ENCODE peak calls at places on chromosomes 7 and 10, in seven cellular contexts. F, G, U, Q, M, H and Z are unnamed samples.

GRCh38 chr7:139825666-139826290 is 3.3 kb upstream of the TBXAS1 start:
- DNase-seq in F (no peak), G (no peak), U (no peak), Q (no peak), M (no peak), H (no peak), Z (no peak)

GRCh38 chr7:130960208-130960988 is 226.4 kb upstream of the KLF14 start:
- DNase-seq in F (no peak), G (no peak), U (no peak), Q (peak; percentile 33), M (no peak), H (no peak), Z (peak; percentile 45)

GRCh38 chr7:91030680-91031079 is 233.6 kb upstream of the FZD1 start:
- DNase-seq in F (no peak), G (no peak), U (no peak), Q (no peak), M (no peak), H (no peak), Z (no peak)

GRCh38 chr7:131880078-131880477 is 323.6 kb upstream of the PODXL start:
- DNase-seq in F (no peak), G (no peak), U (no peak), Q (no peak), M (no peak), H (no peak), Z (no peak)

GRCh38 chr10:77111611-77112550 is 525.7 kb downstream of the KCNMA1 start:
- DNase-seq in F (no peak), G (no peak), U (no peak), Q (no peak), M (no peak), H (no peak), Z (no peak)

GRCh38 chr10:13779748-13780147 is 193.0 kb downstream of the PRPF18 start:
- DNase-seq in F (no peak), G (no peak), U (no peak), Q (no peak), M (no peak), H (no peak), Z (no peak)

GRCh38 chr10:3892440-3893101 is 107.6 kb upstream of the KLF6 start:
- DNase-seq in F (no peak), G (no peak), U (no peak), Q (peak; percentile 30), M (no peak), H (no peak), Z (peak; percentile 41)

GRCh38 chr10:11381023-11381422 is 230.4 kb downstream of the USP6NL start:
- DNase-seq in F (no peak), G (no peak), U (no peak), Q (no peak), M (no peak), H (no peak), Z (no peak)

GRCh38 chr10:49106451-49106850 is 8.9 kb downstream of the VSTM4 start:
- DNase-seq in F (peak; percentile 47), G (peak; percentile 64), U (no peak), Q (no peak), M (peak; percentile 60), H (peak; percentile 84), Z (no peak)

GRCh38 chr7:13790611-13791010 is 198.9 kb downstream of the ETV1 start:
- DNase-seq in F (no peak), G (no peak), U (no peak), Q (no peak), M (no peak), H (no peak), Z (no peak)

GRCh38 chr10:21293518-21294356 is 231.7 kb downstream of the SKIDA1 start:
- DNase-seq in F (no peak), G (no peak), U (no peak), Q (no peak), M (no peak), H (no peak), Z (no peak)

GRCh38 chr10:66550351-66550750 is 375.5 kb upstream of the LRRTM3 start:
- DNase-seq in F (no peak), G (no peak), U (no peak), Q (no peak), M (no peak), H (no peak), Z (no peak)

GRCh38 chr7:42143605-42144252 is 93.3 kb downstream of the GLI3 start:
- DNase-seq in F (no peak), G (no peak), U (no peak), Q (no peak), M (no peak), H (no peak), Z (no peak)

GRCh38 chr7:90563286-90563685 is 32.8 kb upstream of the CDK14 start:
- DNase-seq in F (no peak), G (no peak), U (no peak), Q (no peak), M (no peak), H (no peak), Z (no peak)

GRCh38 chr10:35942052-35942451 is 300.0 kb upstream of the FZD8 start:
- DNase-seq in F (no peak), G (peak; percentile 44), U (no peak), Q (no peak), M (no peak), H (no peak), Z (no peak)

GRCh38 chr7:4325732-4326131 is 356.4 kb upstream of the FOXK1 start:
- DNase-seq in F (no peak), G (no peak), U (peak; percentile 55), Q (no peak), M (no peak), H (no peak), Z (no peak)

GRCh38 chr10:30027057-30028005 is 32.1 kb downstream of the JCAD start:
- DNase-seq in F (peak; percentile 38), G (peak; percentile 66), U (peak; percentile 74), Q (peak; percentile 82), M (peak; percentile 67), H (no peak), Z (peak; percentile 65)

GRCh38 chr10:71725998-71726672 is 6.6 kb upstream of the C10orf105 start:
- DNase-seq in F (no peak), G (no peak), U (no peak), Q (peak; percentile 52), M (no peak), H (no peak), Z (peak; percentile 30)

GRCh38 chr10:3622427-3622826 is 162.6 kb downstream of the KLF6 start:
- DNase-seq in F (no peak), G (no peak), U (no peak), Q (no peak), M (no peak), H (no peak), Z (no peak)

DNA sequence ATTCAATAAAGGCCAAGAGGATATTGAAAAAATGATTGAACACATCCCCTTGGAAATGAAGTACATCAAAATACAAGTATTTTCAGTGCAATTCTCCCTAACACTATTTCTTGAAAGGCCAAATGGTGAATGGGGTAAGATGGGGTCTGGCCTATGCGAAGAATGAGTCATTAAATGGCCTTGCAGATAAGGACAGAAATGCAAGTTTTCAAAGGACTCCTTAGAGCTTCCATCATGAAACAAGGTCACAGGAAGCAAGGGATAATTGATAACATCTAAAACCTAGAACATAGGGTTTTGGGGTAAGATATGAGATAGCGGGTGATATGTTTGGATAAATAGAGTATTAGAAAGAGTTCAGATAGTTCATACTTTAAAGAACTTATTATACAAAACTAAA is 109.3 kb upstream of the ABCB5 start:
- DNase-seq in F (no peak), G (no peak), U (no peak), Q (no peak), M (no peak), H (no peak), Z (no peak)
- H3K27ac ChIP-seq in F (no peak overlapping the region), G (no peak overlapping the region), U (no peak overlapping the region), Q (no peak overlapping the region), M (no peak overlapping the region), H (no peak overlapping the region), Z (no peak overlapping the region)

GRCh38 chr7:127751723-127752448 is 99.9 kb downstream of the SND1 start:
- DNase-seq in F (no peak), G (peak; percentile 20), U (no peak), Q (no peak), M (no peak), H (no peak), Z (no peak)
- H3K27ac ChIP-seq in F (no peak overlapping the region), G (no peak overlapping the region), U (no peak overlapping the region), Q (no peak overlapping the region), M (no peak overlapping the region), H (no peak overlapping the region), Z (no peak overlapping the region)

GRCh38 chr7:53531-53930 is 138.8 kb upstream of the FAM20C start:
- DNase-seq in F (no peak), G (no peak), U (peak; percentile 55), Q (no peak), M (no peak), H (no peak), Z (no peak)

GRCh38 chr7:54615-55014 is 137.8 kb upstream of the FAM20C start:
- DNase-seq in F (no peak), G (no peak), U (peak; percentile 18), Q (no peak), M (no peak), H (no peak), Z (no peak)

GRCh38 chr7:55690-56248 is 136.6 kb upstream of the FAM20C start:
- DNase-seq in F (no peak), G (no peak), U (peak; percentile 13), Q (no peak), M (no peak), H (no peak), Z (no peak)

GRCh38 chr7:51649-52048 is 140.7 kb upstream of the FAM20C start:
- DNase-seq in F (no peak), G (no peak), U (peak; percentile 13), Q (no peak), M (peak; percentile 21), H (no peak), Z (no peak)

GRCh38 chr7:52100-52499 is 140.3 kb upstream of the FAM20C start:
- DNase-seq in F (no peak), G (no peak), U (peak; percentile 45), Q (no peak), M (no peak), H (no peak), Z (no peak)
- H3K27ac ChIP-seq in F (no peak overlapping the region), G (no peak overlapping the region), U (peak overlapping the region; percentile 53), Q (no peak overlapping the region), M (no peak overlapping the region), H (no peak overlapping the region), Z (no peak overlapping the region)

GRCh38 chr10:58101682-58102081 is 166.0 kb downstream of the IPMK start:
- DNase-seq in F (no peak), G (no peak), U (no peak), Q (no peak), M (no peak), H (no peak), Z (no peak)

GRCh38 chr10:58106211-58107035 is 161.3 kb downstream of the IPMK start:
- DNase-seq in F (no peak), G (no peak), U (no peak), Q (no peak), M (no peak), H (no peak), Z (no peak)

GRCh38 chr10:58104419-58104818 is 163.3 kb downstream of the IPMK start:
- DNase-seq in F (no peak), G (peak; percentile 17), U (no peak), Q (no peak), M (no peak), H (no peak), Z (no peak)

GRCh38 chr10:58102897-58103296 is 164.8 kb downstream of the IPMK start:
- DNase-seq in F (no peak), G (no peak), U (no peak), Q (no peak), M (no peak), H (no peak), Z (no peak)

DNA sequence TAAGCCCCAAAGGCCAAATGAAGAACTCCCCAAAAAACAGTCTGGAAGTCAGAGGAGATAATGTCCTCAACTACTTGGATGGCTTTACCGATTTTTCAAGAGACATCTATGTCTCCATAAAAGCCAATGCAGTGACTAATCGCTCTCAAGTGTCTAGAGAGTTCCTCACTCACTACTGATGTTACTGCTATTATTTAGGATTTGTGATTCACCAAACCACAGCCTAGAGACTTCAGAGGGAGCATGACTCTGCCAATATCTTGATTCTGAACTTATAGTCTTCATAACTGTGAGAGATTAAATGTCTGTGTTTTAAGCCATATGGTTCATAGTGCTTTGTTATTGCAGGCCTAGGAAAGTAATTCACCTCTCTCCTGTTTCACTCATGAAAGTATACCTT is 160.2 kb downstream of the IPMK start:
- DNase-seq in F (no peak), G (no peak), U (no peak), Q (no peak), M (no peak), H (no peak), Z (no peak)
- H3K27ac ChIP-seq in F (no peak overlapping the region), G (no peak overlapping the region), U (no peak overlapping the region), Q (no peak overlapping the region), M (no peak overlapping the region), H (no peak overlapping the region), Z (no peak overlapping the region)